ENCODE peak calls at places on chromosomes 5 and 9, in eight cellular contexts. D, H, L, B, F, N, U and Q are unnamed samples.

GRCh38 chr9:95381243-95381642 is 63.7 kb upstream of the FANCC start:
- DNase-seq in D (no peak), H (no peak), L (no peak), B (no peak), F (no peak), N (no peak), U (no peak), Q (no peak)

GRCh38 chr5:42900734-42901133 is 89.0 kb upstream of the SELENOP start:
- DNase-seq in D (no peak), H (no peak), L (no peak), B (no peak), F (no peak), N (no peak), U (no peak), Q (no peak)

GRCh38 chr9:134390537-134390936 is 64.3 kb downstream of the RXRA start:
- DNase-seq in D (no peak), H (no peak), L (peak), B (no peak), F (no peak), N (no peak), U (peak), Q (no peak)

GRCh38 chr5:63603996-63604395 is 358.2 kb downstream of the HTR1A start:
- DNase-seq in D (no peak), H (no peak), L (no peak), B (no peak), F (no peak), N (no peak), U (no peak), Q (no peak)

GRCh38 chr9:111350556-111350955 is 20.5 kb upstream of the OR2K2 start:
- DNase-seq in D (no peak), H (no peak), L (no peak), B (no peak), F (no peak), N (no peak), U (no peak), Q (no peak)

GRCh38 chr5:95615164-95615467 is 4.8 kb upstream of the GPR150 start:
- DNase-seq in D (no peak), H (no peak), L (no peak), B (no peak), F (no peak), N (no peak), U (no peak), Q (no peak)

GRCh38 chr5:81191726-81192125 is 41.4 kb upstream of the CKMT2 start:
- DNase-seq in D (no peak), H (no peak), L (no peak), B (no peak), F (no peak), N (no peak), U (no peak), Q (no peak)

GRCh38 chr9:79256691-79257213 is 315.0 kb upstream of the TLE4 start:
- DNase-seq in D (no peak), H (no peak), L (no peak), B (no peak), F (no peak), N (peak), U (no peak), Q (no peak)